ENCODE peak calls at places on chromosome 21, in five cellular contexts. P is suprapubic skin, Z is foreskin fibroblast, S is WERI-Rb-1, R is bronchial epithelial cell. Y is an unnamed sample.

GRCh38 chr21:39611547-39612190 is 1.1 kb upstream of the B3GALT5 start:
- DNase-seq in P (no peak), Z (no peak), S (no peak), R (no peak), Y (no peak)

GRCh38 chr21:34935452-34935851 is 113.7 kb downstream of the RUNX1 start:
- DNase-seq in P (no peak), Z (no peak), S (no peak), R (peak), Y (no peak)

GRCh38 chr21:14742119-14742518 is 196.0 kb upstream of the SAMSN1 start:
- DNase-seq in P (no peak), Z (no peak), S (no peak), R (no peak), Y (no peak)

GRCh38 chr21:45539796-45540600 is 2.2 kb downstream of the SLC19A1 start:
- DNase-seq in P (peak), Z (no peak), S (peak), R (no peak), Y (peak)

GRCh38 chr21:32412162-32412997 is at the start of gene EVA1C:
- DNase-seq in P (peak), Z (peak), S (no peak), R (peak), Y (peak)

GRCh38 chr21:25127007-25127406 is 480.3 kb downstream of the MRPL39 start:
- DNase-seq in P (no peak), Z (no peak), S (no peak), R (no peak), Y (no peak)

GRCh38 chr21:25855591-25855990 is 120.8 kb downstream of the GABPA start:
- DNase-seq in P (no peak), Z (no peak), S (no peak), R (no peak), Y (no peak)

GRCh38 chr21:29613021-29613420 is 314.3 kb downstream of the BACH1 start:
- DNase-seq in P (no peak), Z (peak), S (no peak), R (peak), Y (no peak)

GRCh38 chr21:35738342-35738961 is 321.9 kb downstream of the SETD4 start:
- DNase-seq in P (no peak), Z (peak), S (no peak), R (peak), Y (no peak)

GRCh38 chr21:19781881-19782652 is 1216.1 kb upstream of the NCAM2 start:
- DNase-seq in P (no peak), Z (no peak), S (no peak), R (no peak), Y (peak)

GRCh38 chr21:40678681-40679284 is 168.2 kb downstream of the DSCAM start:
- DNase-seq in P (no peak), Z (no peak), S (no peak), R (peak), Y (no peak)

GRCh38 chr21:41171210-41171609 is 3.2 kb downstream of the BACE2 start:
- DNase-seq in P (no peak), Z (no peak), S (no peak), R (peak), Y (no peak)

GRCh38 chr21:46515109-46515508 is 56.4 kb downstream of the DIP2A start:
- DNase-seq in P (no peak), Z (no peak), S (no peak), R (peak), Y (no peak)

GRCh38 chr21:39788383-39788782 is 43.4 kb downstream of the IGSF5 start:
- DNase-seq in P (peak), Z (peak), S (peak), R (peak), Y (peak)

GRCh38 chr21:45264919-45265515 is 22.7 kb downstream of the POFUT2 start:
- DNase-seq in P (peak), Z (no peak), S (peak), R (no peak), Y (no peak)

GRCh38 chr21:19547951-19548635 is 1144.5 kb upstream of the TMPRSS15 start:
- DNase-seq in P (no peak), Z (no peak), S (no peak), R (no peak), Y (no peak)

GRCh38 chr21:26844258-26845065 is 747 bp downstream of the ADAMTS1 start:
- DNase-seq in P (peak), Z (no peak), S (no peak), R (no peak), Y (peak)

GRCh38 chr21:43829161-43829560 is 35.9 kb upstream of the AGPAT3 start:
- DNase-seq in P (no peak), Z (no peak), S (no peak), R (no peak), Y (no peak)

GRCh38 chr21:45548711-45549491 is 6.7 kb upstream of the SLC19A1 start:
- DNase-seq in P (peak), Z (no peak), S (no peak), R (no peak), Y (no peak)

GRCh38 chr21:37008705-37009104 is 2.2 kb downstream of the RIPPLY3 start:
- DNase-seq in P (no peak), Z (no peak), S (no peak), R (no peak), Y (no peak)

DNA sequence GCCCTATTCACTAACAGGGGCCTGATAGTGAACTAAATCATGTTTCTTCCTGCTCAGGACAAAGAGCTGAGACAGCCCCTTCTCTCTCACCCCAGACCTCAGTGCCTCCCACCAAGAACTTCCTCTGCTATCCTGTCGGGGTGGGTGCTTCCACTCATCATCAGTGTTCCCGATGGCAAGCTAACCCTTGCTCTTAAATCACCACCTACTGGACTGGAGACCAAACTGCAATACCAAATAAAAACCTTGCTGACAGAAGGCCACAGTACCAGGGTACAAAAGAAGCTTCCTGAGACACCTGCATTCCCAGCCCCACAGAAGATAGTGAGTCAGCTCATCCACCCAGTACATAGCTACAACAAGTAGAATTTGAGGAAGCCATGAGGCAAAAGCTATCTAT is 799.5 kb downstream of the LTN1 start:
- DNase-seq in P (no peak), Z (no peak), S (no peak), R (peak), Y (no peak)
- TF ChIP-seq CTCF in P (no peak), Z (no peak), S (peak), R (peak), Y (no peak)

DNA sequence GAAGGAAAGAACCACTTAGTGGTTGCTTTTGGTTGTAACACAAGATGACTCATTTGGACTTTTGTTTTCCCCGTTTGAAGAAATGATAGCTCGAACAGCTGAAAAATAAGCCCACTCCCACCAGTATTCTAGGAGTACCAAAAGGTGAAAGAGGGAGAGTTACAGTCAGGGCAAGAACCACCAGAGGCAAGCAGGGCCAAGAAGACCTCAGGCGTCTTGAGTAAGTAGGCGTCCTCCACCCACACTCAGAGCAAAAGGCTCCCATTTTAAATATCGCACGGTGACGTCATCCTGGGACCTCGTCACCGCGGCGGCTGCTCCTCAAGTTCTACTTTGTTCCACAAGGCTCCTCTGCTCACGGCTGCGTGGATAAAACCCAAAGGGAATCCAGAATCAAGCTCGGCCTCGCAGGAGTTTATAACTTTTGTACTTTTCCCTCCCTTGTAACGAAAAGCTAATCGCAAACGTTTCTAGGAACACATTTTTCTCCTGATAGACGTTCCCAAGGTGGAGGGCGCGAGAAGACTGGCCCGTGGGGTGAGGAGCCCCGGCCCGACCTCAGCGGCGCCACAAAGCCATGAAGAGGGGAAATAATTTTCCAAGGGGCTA is 1.2 kb downstream of the BTG3 start:
- DNase-seq in P (peak), Z (peak), S (peak), R (peak), Y (peak)
- TF ChIP-seq CTCF in P (no peak), Z (no peak), S (no peak), R (no peak), Y (no peak)

DNA sequence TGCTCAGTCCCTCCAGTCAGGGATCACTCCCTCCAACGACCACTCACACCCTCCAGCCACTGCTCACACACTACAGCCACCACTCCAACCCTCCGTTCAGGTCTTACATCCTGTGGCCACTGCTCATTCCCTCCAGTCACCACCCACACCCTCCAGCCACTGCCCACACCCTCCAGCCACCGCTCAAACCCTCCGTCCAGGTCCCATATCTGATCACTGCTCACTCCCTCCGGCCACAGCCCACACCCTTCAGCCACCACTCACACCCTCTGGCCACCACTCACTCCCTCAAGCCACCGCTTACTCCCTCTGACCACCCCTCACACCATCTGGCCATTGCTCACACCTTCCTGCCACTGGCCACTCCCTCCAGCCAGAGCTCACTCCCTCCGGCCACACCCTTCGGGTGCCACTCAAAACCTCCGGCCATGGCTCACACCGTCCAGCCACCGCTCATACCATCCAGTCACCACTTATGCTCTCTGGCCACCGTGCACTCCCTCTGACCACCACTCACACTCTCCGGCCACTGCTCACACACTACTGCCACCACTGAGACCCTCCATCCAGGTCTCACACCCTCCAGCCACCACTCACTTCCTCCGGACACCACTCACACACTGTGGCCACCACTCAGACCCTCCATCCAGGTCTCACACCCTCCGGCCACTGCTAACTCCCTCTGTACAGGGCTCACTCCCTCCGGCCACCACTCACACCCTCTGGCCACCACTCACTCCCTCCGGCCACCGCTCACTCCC is 4.7 kb upstream of the TFF1 start:
- DNase-seq in P (no peak), Z (no peak), S (no peak), R (no peak), Y (peak)
- TF ChIP-seq CTCF in P (no peak), Z (no peak), S (no peak), R (no peak), Y (no peak)

GRCh38 chr21:33894736-33895288 is 20.8 kb downstream of the ATP5PO start:
- DNase-seq in P (peak), Z (peak), S (peak), R (peak), Y (peak)
- TF ChIP-seq CTCF in P (no peak), Z (peak), S (peak), R (peak), Y (peak)

Y was measured in glutamatergic neuron.